ENCODE peak calls at places on chromosomes 5 and 9, in five cellular contexts. K is ovary, T is tibial artery, B is HFF-Myc, G is epithelial cell of esophagus. P is an unnamed sample.

GRCh38 chr9:33161011-33161588 is 6.0 kb downstream of the B4GALT1 start:
- DNase-seq in K (peak; percentile 75), G (peak; percentile 96), T (peak; percentile 82), B (peak; percentile 90), P (peak; percentile 38)

GRCh38 chr9:116337015-116337414 is 183.4 kb downstream of the PAPPA start:
- DNase-seq in B (no peak), G (peak; percentile 40), T (no peak), K (no peak), P (no peak)

GRCh38 chr9:72305102-72305546 is 59.9 kb downstream of the ZFAND5 start:
- DNase-seq in T (peak; percentile 82), K (peak; percentile 82), G (peak; percentile 64), B (peak; percentile 36), P (peak; percentile 24)

GRCh38 chr5:139369181-139369580 is 13.9 kb downstream of the SLC23A1 start:
- DNase-seq in T (no peak), B (no peak), K (no peak), G (no peak), P (no peak)

GRCh38 chr9:93304574-93305496 is 120.9 kb downstream of the WNK2 start:
- DNase-seq in G (peak; percentile 62), B (peak; percentile 7), K (peak; percentile 49), T (peak; percentile 69), P (peak; percentile 79)

GRCh38 chr5:111960466-111961215 is 203.6 kb upstream of the NREP start:
- DNase-seq in K (no peak), G (peak; percentile 45), B (no peak), T (no peak), P (no peak)

GRCh38 chr5:144122641-144123040 is 47.8 kb downstream of the YIPF5 start:
- DNase-seq in T (no peak), K (no peak), G (no peak), B (no peak), P (no peak)

GRCh38 chr5:177130211-177131018 is 3.2 kb upstream of the NSD1 start:
- DNase-seq in B (no peak), K (no peak), G (peak; percentile 52), T (no peak), P (no peak)

GRCh38 chr9:74245871-74246552 is 251.1 kb upstream of the RORB start:
- DNase-seq in B (no peak), T (no peak), K (no peak), G (no peak), P (no peak)

GRCh38 chr5:125043781-125044391 is 297.4 kb upstream of the ZNF608 start:
- DNase-seq in K (peak; percentile 26), B (peak; percentile 56), T (no peak), G (peak; percentile 80), P (peak; percentile 81)

GRCh38 chr9:88447431-88447830 is 59.2 kb downstream of the SPIN1 start:
- DNase-seq in G (no peak), K (no peak), B (no peak), T (no peak), P (no peak)

GRCh38 chr9:32939576-32939975 is 61.9 kb downstream of the APTX start:
- DNase-seq in K (no peak), T (no peak), G (peak; percentile 19), B (no peak), P (no peak)

GRCh38 chr9:135344523-135344901 is 135.1 kb upstream of the PPP1R26 start:
- DNase-seq in B (no peak), K (no peak), T (no peak), G (no peak), P (no peak)

DNA sequence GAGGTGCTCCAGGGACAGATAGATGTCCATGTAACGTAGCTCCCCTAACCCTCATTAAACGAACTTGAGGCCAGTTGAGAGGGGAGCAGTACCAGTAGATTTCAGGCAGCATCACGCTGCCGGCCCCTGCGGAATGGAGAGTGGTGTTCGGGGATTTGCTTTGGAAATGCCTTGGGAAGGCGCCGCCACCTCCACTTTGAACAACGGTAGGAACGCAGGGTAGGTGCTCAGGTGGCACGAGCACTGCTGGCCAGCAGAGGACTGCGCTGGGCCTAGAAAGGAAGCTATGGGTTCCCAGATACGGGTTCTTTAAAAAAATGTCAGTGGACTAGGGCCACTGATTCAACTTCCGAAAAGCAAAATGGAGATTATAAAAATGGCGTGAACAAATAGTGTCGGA is 271.8 kb downstream of the FANCC start:
- DNase-seq in B (no peak), T (no peak), G (no peak), K (no peak), P (peak; percentile 59)
- TF ChIP-seq CTCF in B (no peak), T (no peak), G (no peak), K (no peak), P (peak; percentile 24)

GRCh38 chr9:113274474-113275146 is 762 bp downstream of the CDC26 start:
- DNase-seq in T (no peak), G (peak; percentile 60), K (no peak), B (peak; percentile 44), P (no peak)

GRCh38 chr9:113275147-113276131 is at the start of the genes CDC26 and PRPF4:
- DNase-seq in K (peak; percentile 97), T (peak; percentile 98), B (peak; percentile 95), G (peak; percentile 99), P (peak; percentile 96)

GRCh38 chr9:113281356-113281755 is 5.9 kb downstream of the PRPF4 start:
- DNase-seq in G (no peak), K (no peak), T (no peak), B (no peak), P (no peak)

GRCh38 chr9:113278840-113279239 is 3.4 kb downstream of the PRPF4 start:
- DNase-seq in G (no peak), B (no peak), T (no peak), K (no peak), P (no peak)
- H3K4me3 ChIP-seq in G (no peak overlapping the region), B (no peak overlapping the region), T (no peak overlapping the region), K (no peak overlapping the region), P (no peak overlapping the region)

GRCh38 chr9:137302176-137303030 is at the start of gene NRARP:
- DNase-seq in K (peak; percentile 87), T (peak; percentile 83), B (no peak), G (peak; percentile 89), P (peak; percentile 92)
- TF ChIP-seq CTCF in K (peak; percentile 55), T (no peak), B (peak; percentile 47), G (peak; percentile 32), P (peak; percentile 66)

DNA sequence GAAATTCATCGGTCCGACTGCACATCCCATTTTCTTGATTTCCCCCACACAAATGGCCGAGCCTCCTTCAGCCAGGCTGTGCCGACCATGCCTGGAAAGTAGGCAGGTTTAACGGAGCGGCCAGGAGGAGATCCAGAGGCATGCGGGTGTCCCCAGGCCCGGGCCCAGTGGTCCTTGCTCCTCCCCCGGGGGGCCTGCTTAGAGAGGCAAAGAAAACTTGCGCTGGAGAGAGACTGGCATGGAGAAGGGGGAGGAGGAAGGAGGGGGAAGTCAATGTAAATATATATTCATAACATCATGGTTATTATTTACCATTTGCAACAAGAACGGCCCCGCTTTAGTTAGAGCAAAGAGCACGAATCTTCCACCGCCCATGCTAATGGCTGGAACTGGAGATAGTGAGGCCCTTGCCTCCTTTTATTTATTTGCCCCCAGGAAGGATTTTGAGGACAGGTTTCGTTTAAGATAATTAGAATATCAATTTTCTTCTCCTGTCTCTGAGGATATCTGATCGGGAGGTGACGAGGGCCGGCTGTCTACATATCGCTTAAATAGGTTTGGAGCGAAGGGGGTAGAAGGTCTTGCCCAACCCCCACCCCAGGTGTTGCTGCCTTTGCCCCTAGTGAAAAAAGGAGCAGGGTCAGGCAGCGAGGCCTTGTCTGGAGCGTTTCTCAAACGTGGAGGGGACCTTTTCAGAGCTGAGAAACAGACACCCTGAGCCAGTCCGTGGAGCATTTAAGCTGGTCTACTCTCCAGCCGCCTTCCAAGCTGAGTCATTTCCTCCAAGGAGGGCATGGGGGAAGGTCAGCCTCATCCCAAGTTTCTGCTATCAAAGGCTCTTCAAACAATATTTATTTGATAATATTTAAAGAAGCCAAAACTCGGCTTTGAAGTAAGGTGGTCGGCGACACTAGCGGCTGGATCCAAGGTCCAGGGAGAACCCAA is 2.5 kb downstream of the BARHL1 start:
- DNase-seq in T (no peak), B (no peak), K (no peak), G (peak; percentile 34), P (no peak)
- H3K4me3 ChIP-seq in T (no peak overlapping the region), B (no peak overlapping the region), K (no peak overlapping the region), G (no peak overlapping the region), P (no peak overlapping the region)